ENCODE peak calls at places on chromosomes 12 and 14, in six cellular contexts. S is lung, V is Peyer's patch, N is esophagus squamous epithelium, O is PC-9, P is neural progenitor cell. Z is an unnamed sample.

GRCh38 chr14:21543426-21544350 is 17.5 kb upstream of the SALL2 start:
- DNase-seq in S (no peak), V (no peak), N (no peak), O (no peak), P (peak; percentile 42), Z (no peak)

GRCh38 chr14:101070540-101071492 is 167.3 kb upstream of the RTL1 start:
- DNase-seq in S (no peak), V (peak; percentile 10), N (no peak), O (no peak), P (no peak), Z (no peak)

GRCh38 chr12:71626768-71627167 is 36.9 kb downstream of the ZFC3H1 start:
- DNase-seq in S (no peak), V (no peak), N (no peak), O (no peak), P (no peak), Z (no peak)

GRCh38 chr12:96400631-96401060 is 407 bp upstream of the CDK17 start:
- DNase-seq in S (no peak), V (no peak), N (no peak), O (no peak), P (no peak), Z (no peak)

GRCh38 chr12:24760162-24760561 is 188.7 kb downstream of the BCAT1 start:
- DNase-seq in S (no peak), V (no peak), N (no peak), O (no peak), P (peak; percentile 38), Z (no peak)

GRCh38 chr14:90517431-90517841 is 120.6 kb downstream of the CALM1 start:
- DNase-seq in S (no peak), V (no peak), N (no peak), O (peak; percentile 43), P (peak; percentile 38), Z (peak; percentile 46)

GRCh38 chr14:30907659-30908057 is 33.3 kb downstream of the COCH start:
- DNase-seq in S (no peak), V (no peak), N (no peak), O (no peak), P (no peak), Z (no peak)

GRCh38 chr12:81080431-81080983 is 2.6 kb downstream of the ACSS3 start:
- DNase-seq in S (no peak), V (no peak), N (no peak), O (no peak), P (no peak), Z (no peak)

GRCh38 chr12:11508699-11509098 is 113.3 kb upstream of the PRB2 start:
- DNase-seq in S (no peak), V (no peak), N (no peak), O (peak; percentile 77), P (no peak), Z (no peak)

GRCh38 chr12:50419112-50419909 is 18.6 kb downstream of the LARP4 start:
- DNase-seq in S (no peak), V (no peak), N (no peak), O (peak; percentile 62), P (no peak), Z (no peak)

GRCh38 chr12:88639361-88639760 is 59.1 kb upstream of the KITLG start:
- DNase-seq in S (no peak), V (no peak), N (no peak), O (no peak), P (no peak), Z (no peak)

GRCh38 chr12:126967152-126967551 is 1299.8 kb upstream of the TMEM132C start:
- DNase-seq in S (no peak), V (no peak), N (no peak), O (no peak), P (no peak), Z (no peak)

GRCh38 chr12:47768323-47768811 is 4.7 kb upstream of the SLC48A1 start:
- DNase-seq in S (no peak), V (no peak), N (no peak), O (peak; percentile 97), P (peak; percentile 50), Z (peak; percentile 79)

GRCh38 chr12:104520242-104520900 is 63.6 kb downstream of the CHST11 start:
- DNase-seq in S (no peak), V (peak; percentile 62), N (no peak), O (no peak), P (no peak), Z (no peak)

GRCh38 chr12:121170581-121171260 is 38.0 kb downstream of the P2RX7 start:
- DNase-seq in S (no peak), V (no peak), N (no peak), O (peak; percentile 72), P (no peak), Z (no peak)

GRCh38 chr14:100660498-100661339 is 66.0 kb upstream of the DLK1 start:
- DNase-seq in S (no peak), V (no peak), N (no peak), O (peak; percentile 60), P (no peak), Z (no peak)

GRCh38 chr12:8899835-8900234 is 14.5 kb upstream of the PHC1 start:
- DNase-seq in S (no peak), V (no peak), N (no peak), O (no peak), P (no peak), Z (no peak)

GRCh38 chr12:78698747-78699146 is 165.8 kb upstream of the SYT1 start:
- DNase-seq in S (no peak), V (no peak), N (no peak), O (peak; percentile 52), P (no peak), Z (no peak)

GRCh38 chr12:71070416-71071155 is 87.2 kb downstream of the TSPAN8 start:
- DNase-seq in S (no peak), V (no peak), N (no peak), O (no peak), P (no peak), Z (no peak)

GRCh38 chr12:72063073-72063472 is 124.4 kb downstream of the TPH2 start:
- DNase-seq in S (no peak), V (no peak), N (no peak), O (no peak), P (no peak), Z (no peak)

GRCh38 chr14:92513966-92514843 is 624 bp downstream of the RIN3 start:
- DNase-seq in S (no peak), V (no peak), N (no peak), O (no peak), P (peak; percentile 43), Z (peak; percentile 47)

GRCh38 chr12:93442411-93443340 is 929 bp upstream of the UBE2N start:
- DNase-seq in S (no peak), V (no peak), N (no peak), O (peak; percentile 55), P (peak; percentile 15), Z (no peak)

DNA sequence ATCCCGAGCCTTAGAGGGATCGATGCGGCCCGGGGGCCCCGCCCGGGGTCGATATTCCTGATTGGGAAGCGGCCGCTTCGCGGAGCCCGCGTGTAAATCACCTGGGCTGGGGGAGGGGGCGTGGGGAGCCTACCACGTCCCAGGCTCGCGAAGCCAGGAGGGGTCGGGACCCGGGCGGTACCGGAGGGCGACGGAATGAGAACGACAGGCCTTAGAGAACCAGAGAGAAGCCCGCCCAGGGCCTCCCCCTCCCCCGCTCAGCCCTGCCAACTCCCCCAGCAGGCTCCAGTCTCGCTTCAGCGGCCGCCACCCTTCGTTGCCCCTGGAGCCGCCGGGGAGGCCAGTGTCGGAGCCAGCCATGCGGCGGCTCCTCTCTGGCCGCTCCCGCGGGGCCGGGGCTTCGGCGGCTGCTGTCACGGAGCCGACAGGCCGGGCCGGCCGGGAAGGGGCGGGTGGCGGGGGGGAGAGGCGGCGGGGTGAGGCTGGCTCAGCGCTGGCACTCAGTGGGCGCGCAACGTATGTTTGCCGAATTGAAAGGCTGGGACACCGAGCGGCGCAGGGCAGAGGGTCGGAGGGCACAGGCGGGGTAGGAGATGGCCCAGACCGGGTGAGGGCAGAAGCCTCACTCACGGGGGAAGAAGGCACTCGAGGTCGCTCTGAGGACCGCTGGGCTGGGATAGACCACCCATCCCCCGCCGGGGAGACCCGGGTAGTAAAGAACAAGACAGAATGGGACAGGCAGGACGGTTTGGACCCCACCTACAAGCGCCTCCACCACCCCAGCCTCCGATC is 1.4 kb upstream of the DNAJC22 start:
- DNase-seq in S (no peak), V (peak; percentile 31), N (no peak), O (no peak), P (peak; percentile 81), Z (peak; percentile 53)
- H3K27me3 ChIP-seq in S (peaks cover 3% of the 10 kb centered on the region), V (peaks cover 25% of the 10 kb centered on the region), N (peaks cover 21% of the 10 kb centered on the region), O (peaks cover 45% of the 10 kb centered on the region), P (peaks cover 100% of the 10 kb centered on the region), Z (no peaks in the 10 kb centered on the region)

DNA sequence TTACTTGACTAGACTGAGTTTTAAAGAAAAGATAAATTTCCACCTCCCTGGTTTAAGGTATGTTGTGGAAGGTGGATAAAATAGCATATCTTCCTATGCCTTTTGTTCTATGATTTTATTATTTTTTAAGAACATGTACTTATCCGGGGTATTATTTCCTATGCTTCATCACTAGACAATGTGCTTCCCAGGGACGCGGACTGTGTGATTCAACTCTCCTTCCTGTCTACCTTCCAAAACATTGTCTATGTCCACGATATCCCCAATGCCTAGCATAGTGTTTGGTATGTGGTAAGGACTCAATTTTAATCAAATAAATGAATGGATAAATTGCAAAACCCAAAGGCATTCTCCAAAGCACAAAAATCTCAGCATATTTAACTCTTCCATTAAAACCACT is 8.3 kb upstream of the CCND2 start:
- DNase-seq in S (no peak), V (no peak), N (no peak), O (no peak), P (no peak), Z (no peak)
- H3K27me3 ChIP-seq in S (no peaks in the 10 kb centered on the region), V (no peaks in the 10 kb centered on the region), N (no peaks in the 10 kb centered on the region), O (peaks cover 87% of the 10 kb centered on the region), P (peaks cover 71% of the 10 kb centered on the region), Z (peaks cover 11% of the 10 kb centered on the region)

GRCh38 chr12:45050751-45051489 is at the start of gene DBX2:
- DNase-seq in S (no peak), V (no peak), N (no peak), O (no peak), P (peak; percentile 72), Z (no peak)

GRCh38 chr12:45051490-45052105 is 699 bp upstream of the DBX2 start:
- DNase-seq in S (no peak), V (no peak), N (no peak), O (no peak), P (peak; percentile 9), Z (no peak)

GRCh38 chr12:45049912-45050318 is 984 bp downstream of the DBX2 start:
- DNase-seq in S (no peak), V (no peak), N (no peak), O (no peak), P (peak; percentile 31), Z (no peak)

DNA sequence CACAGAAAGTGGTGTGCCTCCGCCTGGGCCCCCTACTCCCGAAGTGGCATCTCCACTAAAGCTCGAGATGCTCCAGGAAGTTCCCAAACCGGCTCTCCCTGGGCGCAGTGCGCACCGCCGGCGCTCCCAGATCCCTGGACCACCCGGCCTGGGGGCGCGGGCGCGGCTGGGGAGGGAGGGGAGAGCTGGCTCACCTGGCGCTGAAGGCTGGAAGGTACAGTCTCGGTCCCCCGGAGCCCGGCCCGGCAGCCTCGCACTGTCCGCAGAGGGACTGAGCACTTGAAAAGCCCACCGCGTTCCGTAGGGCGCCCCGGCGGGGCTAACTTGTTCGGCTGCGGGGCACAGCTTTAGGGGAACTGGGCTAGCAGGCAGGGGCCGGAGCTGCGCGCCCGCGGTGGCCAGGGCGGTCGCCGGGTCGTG is 558 bp downstream of the DBX2 start:
- DNase-seq in S (no peak), V (no peak), N (no peak), O (no peak), P (peak; percentile 60), Z (no peak)
- H3K27me3 ChIP-seq in S (peaks cover 8% of the 10 kb centered on the region), V (peaks cover 9% of the 10 kb centered on the region), N (no peaks in the 10 kb centered on the region), O (no peaks in the 10 kb centered on the region), P (peaks cover 92% of the 10 kb centered on the region), Z (no peaks in the 10 kb centered on the region)

GRCh38 chr14:60651936-60652673 is 2.8 kb upstream of the SIX1 start:
- DNase-seq in S (no peak), V (no peak), N (no peak), O (no peak), P (peak; percentile 60), Z (no peak)
- H3K27me3 ChIP-seq in S (peaks cover 9% of the 10 kb centered on the region), V (peaks cover 74% of the 10 kb centered on the region), N (peaks cover 58% of the 10 kb centered on the region), O (no peaks in the 10 kb centered on the region), P (peaks cover 100% of the 10 kb centered on the region), Z (peaks cover 7% of the 10 kb centered on the region)